ENCODE peak calls at places on chromosomes 7 and 10, in nine cellular contexts. W is mucosa of descending colon, U is GM23338, F is OCI-LY7, H is heart left ventricle, S is cardiac muscle cell, G is fibroblast of lung, T is neural progenitor cell, M is esophagus squamous epithelium. P is an unnamed sample.

GRCh38 chr10:29451946-29452345 is 163.1 kb downstream of the LYZL1 start:
- DNase-seq in W (no peak), U (no peak), F (no peak), H (no peak), S (no peak), G (no peak), T (no peak), M (no peak), P (no peak)

GRCh38 chr7:157518514-157519175 is 181.8 kb downstream of the DNAJB6 start:
- DNase-seq in W (no peak), U (no peak), F (no peak), H (no peak), S (no peak), G (no peak), T (no peak), M (no peak), P (no peak)

GRCh38 chr7:98730331-98730730 is 113.2 kb downstream of the NPTX2 start:
- DNase-seq in W (no peak), U (peak; percentile 66), F (no peak), H (no peak), S (no peak), G (no peak), T (no peak), M (no peak), P (no peak)

GRCh38 chr7:31521336-31522010 is 7.6 kb downstream of the ITPRID1 start:
- DNase-seq in W (no peak), U (no peak), F (no peak), H (no peak), S (no peak), G (no peak), T (no peak), M (no peak), P (no peak)

GRCh38 chr10:93951905-93952304 is 41.8 kb upstream of the PLCE1 start:
- DNase-seq in W (no peak), U (no peak), F (no peak), H (no peak), S (peak; percentile 30), G (no peak), T (no peak), M (no peak), P (no peak)

GRCh38 chr10:102605712-102606111 is 38.6 kb upstream of the TRIM8 start:
- DNase-seq in W (no peak), U (no peak), F (no peak), H (no peak), S (no peak), G (no peak), T (no peak), M (no peak), P (peak; percentile 66)

GRCh38 chr10:59536151-59536550 is 173.5 kb downstream of the SLC16A9 start:
- DNase-seq in W (peak; percentile 11), U (no peak), F (no peak), H (no peak), S (no peak), G (peak; percentile 95), T (no peak), M (no peak), P (peak; percentile 88)

GRCh38 chr7:154720016-154720415 is 282.9 kb downstream of the PAXIP1 start:
- DNase-seq in W (no peak), U (no peak), F (no peak), H (no peak), S (no peak), G (no peak), T (no peak), M (no peak), P (no peak)

GRCh38 chr10:112362833-112363232 is 11.1 kb upstream of the ACSL5 start:
- DNase-seq in W (peak; percentile 56), U (no peak), F (no peak), H (peak; percentile 69), S (no peak), G (peak; percentile 33), T (no peak), M (no peak), P (peak; percentile 44)

GRCh38 chr7:24255139-24255538 is 28.9 kb upstream of the NPY start:
- DNase-seq in W (no peak), U (no peak), F (no peak), H (no peak), S (no peak), G (no peak), T (no peak), M (no peak), P (no peak)

GRCh38 chr7:93327006-93327633 is 95.0 kb downstream of the VPS50 start:
- DNase-seq in W (no peak), U (no peak), F (no peak), H (no peak), S (no peak), G (peak; percentile 86), T (no peak), M (no peak), P (peak; percentile 92)

GRCh38 chr10:46787321-46787615 is 124.0 kb upstream of the PTPN20 start:
- DNase-seq in W (peak; percentile 41), U (no peak), F (peak; percentile 19), H (no peak), S (peak; percentile 23), G (peak; percentile 73), T (no peak), M (no peak), P (peak; percentile 46)

GRCh38 chr10:28991738-28992270 is 297.1 kb upstream of the LYZL1 start:
- DNase-seq in W (peak; percentile 47), U (peak; percentile 84), F (peak; percentile 41), H (peak; percentile 35), S (peak; percentile 78), G (peak; percentile 47), T (peak; percentile 66), M (no peak), P (peak; percentile 52)

GRCh38 chr7:14229047-14229446 is 239.6 kb upstream of the ETV1 start:
- DNase-seq in W (no peak), U (no peak), F (no peak), H (no peak), S (no peak), G (peak; percentile 38), T (no peak), M (no peak), P (no peak)

GRCh38 chr10:52105301-52105700 is 208.8 kb upstream of the DKK1 start:
- DNase-seq in W (no peak), U (peak; percentile 40), F (no peak), H (no peak), S (no peak), G (no peak), T (no peak), M (no peak), P (no peak)

GRCh38 chr7:113086431-113086888 is at the start of gene GPR85:
- DNase-seq in W (peak; percentile 16), U (peak; percentile 86), F (no peak), H (peak; percentile 74), S (peak; percentile 91), G (peak; percentile 73), T (peak; percentile 95), M (no peak), P (peak; percentile 76)

GRCh38 chr7:87310790-87311419 is 34.6 kb upstream of the CROT start:
- DNase-seq in W (no peak), U (no peak), F (no peak), H (no peak), S (no peak), G (no peak), T (peak; percentile 52), M (no peak), P (peak; percentile 34)

GRCh38 chr10:104274762-104275721 is 6.1 kb downstream of the GSTO2 start:
- DNase-seq in W (peak; percentile 62), U (peak; percentile 84), F (peak; percentile 55), H (peak; percentile 44), S (peak; percentile 52), G (peak; percentile 49), T (peak; percentile 73), M (no peak), P (peak; percentile 23)

GRCh38 chr10:130441041-130441440 is 304.9 kb downstream of the GLRX3 start:
- DNase-seq in W (no peak), U (no peak), F (no peak), H (no peak), S (no peak), G (no peak), T (no peak), M (no peak), P (no peak)

GRCh38 chr7:23607130-23607529 is 9.9 kb downstream of the CCDC126 start:
- DNase-seq in W (no peak), U (no peak), F (no peak), H (no peak), S (no peak), G (no peak), T (no peak), M (no peak), P (no peak)

GRCh38 chr10:3850999-3851937 is 66.3 kb upstream of the KLF6 start:
- DNase-seq in W (no peak), U (no peak), F (peak; percentile 54), H (no peak), S (no peak), G (peak; percentile 87), T (no peak), M (no peak), P (peak; percentile 83)
- H3K4me3 ChIP-seq in W (no peak overlapping the region), U (no peak overlapping the region), F (no peak overlapping the region), H (no peak overlapping the region), S (no peak overlapping the region), G (peak overlapping the region; percentile 13), T (no peak overlapping the region), M (no peak overlapping the region), P (no peak overlapping the region)

GRCh38 chr7:54947266-54947665 is 71.6 kb upstream of the EGFR start:
- DNase-seq in W (no peak), U (no peak), F (no peak), H (no peak), S (no peak), G (no peak), T (no peak), M (no peak), P (no peak)

GRCh38 chr7:54946271-54946670 is 72.5 kb upstream of the EGFR start:
- DNase-seq in W (no peak), U (no peak), F (no peak), H (no peak), S (no peak), G (no peak), T (no peak), M (no peak), P (no peak)

GRCh38 chr7:54944179-54944578 is 74.6 kb upstream of the EGFR start:
- DNase-seq in W (no peak), U (no peak), F (no peak), H (no peak), S (no peak), G (peak; percentile 24), T (no peak), M (no peak), P (peak; percentile 16)

GRCh38 chr7:54946764-54947163 is 72.1 kb upstream of the EGFR start:
- DNase-seq in W (peak; percentile 5), U (no peak), F (no peak), H (no peak), S (no peak), G (no peak), T (no peak), M (no peak), P (no peak)
- TF ChIP-seq CTCF in W (no peak), U (no peak), F (no peak), H (no peak), S (no peak), G (no peak), T (no peak), M (no peak), P (no peak)

GRCh38 chr7:102415685-102416225 is 17.6 kb upstream of the ORAI2 start:
- DNase-seq in W (no peak), U (no peak), F (peak; percentile 67), H (no peak), S (no peak), G (no peak), T (no peak), M (no peak), P (no peak)
- H3K4me3 ChIP-seq in W (no peak overlapping the region), U (no peak overlapping the region), F (no peak overlapping the region), H (no peak overlapping the region), S (no peak overlapping the region), G (no peak overlapping the region), T (no peak overlapping the region), M (no peak overlapping the region), P (no peak overlapping the region)

GRCh38 chr10:124742418-124743187 is 1.6 kb downstream of the FAM53B start:
- DNase-seq in W (peak; percentile 59), U (peak; percentile 69), F (peak; percentile 79), H (no peak), S (peak; percentile 50), G (peak; percentile 33), T (peak; percentile 80), M (no peak), P (peak; percentile 33)
- TF ChIP-seq CTCF in W (no peak), U (peak; percentile 38), F (peak; percentile 60), H (no peak), S (peak; percentile 38), G (peak; percentile 33), T (peak; percentile 44), M (peak; percentile 15), P (peak; percentile 45)

P was measured in AG10803.